ENCODE peak calls at places on chromosome 1, in ten cellular contexts. E is hepatocyte, K is brain microvascular endothelial cell, R is right atrium auricular region, U is lower lobe of right lung, V is neural progenitor cell, H is tibial artery, W is psoas muscle, D is left ventricle myocardium inferior, B is right lobe of liver. T is an unnamed sample. For H3K36me3, the result is how much of the 10 kb centered on the place peaks cover.

GRCh38 chr1:2021550-2021949 is 2.4 kb downstream of the GABRD start:
- DNase-seq in U (no peak), H (no peak), R (no peak), V (no peak), D (no peak), E (no peak), K (no peak), B (no peak), W (no peak), T (no peak)

GRCh38 chr1:66769512-66770229 is 17.4 kb downstream of the DYNLT5 start:
- DNase-seq in U (no peak), B (no peak), W (no peak), K (no peak), H (no peak), V (no peak), D (no peak), E (no peak), R (no peak), T (no peak)

GRCh38 chr1:61097326-61097725 is 15.0 kb downstream of the NFIA start:
- DNase-seq in H (no peak), U (no peak), B (no peak), V (no peak), D (no peak), R (no peak), K (peak), E (no peak), W (no peak), T (no peak)

GRCh38 chr1:172167801-172168596 is 252.5 kb upstream of the C1orf105 start:
- DNase-seq in E (no peak), W (no peak), K (peak), V (no peak), B (no peak), U (no peak), H (no peak), R (no peak), D (no peak), T (no peak)

GRCh38 chr1:230292739-230293720 is 133.1 kb downstream of the PGBD5 start:
- DNase-seq in E (no peak), D (no peak), V (peak), U (no peak), K (no peak), B (no peak), H (peak), R (no peak), W (peak), T (peak)

GRCh38 chr1:204711947-204712701 is 26.6 kb upstream of the LRRN2 start:
- DNase-seq in R (no peak), B (peak), W (peak), H (no peak), K (no peak), E (peak), D (peak), U (no peak), V (peak), T (no peak)

GRCh38 chr1:172764378-172764777 is 105.5 kb downstream of the FASLG start:
- DNase-seq in H (no peak), U (no peak), W (no peak), D (peak), R (no peak), V (no peak), E (no peak), B (peak), K (no peak), T (no peak)

GRCh38 chr1:116377564-116378529 is 4.8 kb downstream of the ATP1A1 start:
- DNase-seq in K (peak), R (peak), D (peak), W (peak), U (peak), B (peak), H (peak), V (no peak), E (peak), T (no peak)

GRCh38 chr1:156942176-156942575 is 21.7 kb downstream of the LRRC71 start:
- DNase-seq in W (peak), K (no peak), U (no peak), E (no peak), B (no peak), V (no peak), R (no peak), H (no peak), D (no peak), T (peak)

GRCh38 chr1:71222668-71223067 is 141.8 kb upstream of the ZRANB2 start:
- DNase-seq in D (no peak), U (no peak), B (no peak), V (no peak), H (no peak), W (no peak), K (no peak), R (no peak), E (no peak), T (no peak)

GRCh38 chr1:119646521-119647227 is 1.4 kb downstream of the ZNF697 start:
- DNase-seq in H (no peak), U (no peak), V (peak), R (no peak), E (peak), W (no peak), D (no peak), K (peak), B (no peak), T (no peak)

GRCh38 chr1:161159087-161159914 is at the start of gene USP21:
- DNase-seq in E (peak), B (peak), V (peak), W (peak), H (peak), D (peak), U (peak), K (peak), R (peak), T (peak)
- TF ChIP-seq CTCF in E (peak), B (no peak), V (peak), W (peak), H (no peak), D (peak), U (peak), K (peak), R (peak), T (peak)

DNA sequence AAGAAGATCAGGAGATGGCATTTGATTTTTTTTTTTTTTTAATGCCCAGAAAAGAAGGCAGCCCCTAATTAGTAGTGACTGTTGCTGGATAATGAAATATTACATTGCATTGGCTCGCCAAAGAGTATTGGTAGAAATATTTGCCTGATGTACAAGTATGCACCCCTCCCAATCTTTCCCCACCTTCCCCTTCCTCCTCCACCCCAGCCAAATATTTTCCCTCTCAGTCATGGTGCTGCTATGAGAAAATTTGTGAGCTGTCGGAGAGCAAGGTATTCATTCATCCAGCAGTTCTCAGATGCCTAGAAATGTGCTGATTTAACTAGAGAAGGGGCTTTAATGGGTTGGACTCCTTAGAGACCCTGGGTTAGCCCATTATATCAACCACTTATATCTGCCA is 50.5 kb upstream of the IKBKE start:
- DNase-seq in E (no peak), W (no peak), R (no peak), U (no peak), H (no peak), V (no peak), K (peak), D (no peak), B (no peak), T (no peak)
- H3K36me3 ChIP-seq in E (under half), W (under half), R (under half), U (half or more), H (half or more), V (under half), K (under half), D (under half), B (under half), T (under half)

GRCh38 chr1:231983266-231984193 is 356.9 kb downstream of the DISC1 start:
- DNase-seq in E (no peak), H (no peak), B (no peak), U (no peak), K (no peak), R (no peak), V (no peak), D (no peak), W (no peak), T (no peak)

GRCh38 chr1:231990388-231990787 is 363.8 kb downstream of the DISC1 start:
- DNase-seq in W (no peak), K (no peak), R (peak), H (no peak), E (no peak), D (no peak), U (no peak), V (no peak), B (no peak), T (no peak)

GRCh38 chr1:231986631-231987291 is 360.2 kb downstream of the DISC1 start:
- DNase-seq in D (no peak), K (peak), W (no peak), U (no peak), B (no peak), R (peak), V (peak), H (no peak), E (no peak), T (no peak)

GRCh38 chr1:231981675-231982074 is 355.1 kb downstream of the DISC1 start:
- DNase-seq in D (no peak), H (no peak), E (no peak), V (no peak), B (no peak), U (no peak), W (no peak), K (no peak), R (no peak), T (no peak)

DNA sequence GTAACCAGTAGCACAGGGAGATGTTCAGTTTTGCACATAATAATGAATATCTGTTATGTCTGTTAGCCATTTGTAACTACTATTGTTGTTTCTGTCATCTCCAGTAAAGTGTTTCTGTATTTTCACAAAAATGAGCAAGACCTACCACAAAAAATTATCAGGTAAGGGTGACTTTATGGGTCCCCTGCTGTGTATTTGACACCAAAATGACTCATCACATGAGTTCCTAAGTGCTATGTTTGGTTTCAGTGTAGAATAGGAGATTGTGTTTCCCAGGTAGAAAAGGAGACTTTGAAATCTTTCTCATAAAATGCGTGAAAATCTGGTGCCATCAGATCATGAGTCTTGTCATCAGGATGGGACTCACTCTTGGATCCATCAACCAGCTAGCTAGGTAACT is 359.0 kb downstream of the DISC1 start:
- DNase-seq in E (no peak), V (no peak), D (no peak), K (no peak), B (no peak), R (no peak), W (no peak), U (no peak), H (no peak), T (no peak)
- H3K27ac ChIP-seq in E (no peak), V (no peak), D (peak), K (no peak), B (no peak), R (no peak), W (no peak), U (no peak), H (no peak), T (no peak)

GRCh38 chr1:93813076-93813475 is 65.9 kb downstream of the DNTTIP2 start:
- DNase-seq in W (no peak), K (no peak), D (no peak), E (no peak), V (no peak), U (no peak), H (no peak), R (no peak), B (no peak), T (no peak)
- TF ChIP-seq CTCF in W (no peak), K (no peak), D (no peak), E (peak), V (no peak), U (no peak), H (no peak), R (no peak), B (no peak), T (no peak)

DNA sequence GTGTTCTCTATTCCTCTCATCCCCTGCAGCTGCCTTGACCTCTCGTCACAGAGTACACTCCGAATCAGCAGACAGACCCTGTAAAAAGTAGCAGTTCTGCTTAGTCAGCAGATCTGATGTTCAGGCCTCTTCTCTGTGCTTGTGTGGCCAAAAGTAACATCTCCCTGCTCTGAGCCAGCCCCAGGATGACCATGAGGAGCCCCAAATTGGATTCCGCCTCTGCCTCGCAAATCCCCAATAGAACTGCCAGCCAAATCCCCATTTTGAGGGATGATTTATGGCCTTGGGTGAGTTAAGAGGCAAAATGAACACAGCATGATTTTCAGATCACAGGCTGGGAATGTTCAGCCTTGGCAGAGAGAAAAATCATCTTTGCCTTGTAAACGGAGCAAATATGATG is 77.6 kb downstream of the MAN1C1 start:
- DNase-seq in B (no peak), E (peak), K (no peak), R (no peak), V (no peak), D (no peak), H (peak), U (no peak), W (no peak), T (no peak)
- H3K36me3 ChIP-seq in B (under half), E (under half), K (under half), R (under half), V (under half), D (under half), H (under half), U (under half), W (under half), T (under half)

GRCh38 chr1:165854101-165854845 is 26.9 kb downstream of the UCK2 start:
- DNase-seq in R (no peak), D (no peak), W (no peak), K (peak), U (no peak), H (no peak), B (no peak), V (peak), E (peak), T (no peak)
- H3K27ac ChIP-seq in R (no peak), D (no peak), W (peak), K (peak), U (no peak), H (no peak), B (no peak), V (no peak), E (peak), T (no peak)

DNA sequence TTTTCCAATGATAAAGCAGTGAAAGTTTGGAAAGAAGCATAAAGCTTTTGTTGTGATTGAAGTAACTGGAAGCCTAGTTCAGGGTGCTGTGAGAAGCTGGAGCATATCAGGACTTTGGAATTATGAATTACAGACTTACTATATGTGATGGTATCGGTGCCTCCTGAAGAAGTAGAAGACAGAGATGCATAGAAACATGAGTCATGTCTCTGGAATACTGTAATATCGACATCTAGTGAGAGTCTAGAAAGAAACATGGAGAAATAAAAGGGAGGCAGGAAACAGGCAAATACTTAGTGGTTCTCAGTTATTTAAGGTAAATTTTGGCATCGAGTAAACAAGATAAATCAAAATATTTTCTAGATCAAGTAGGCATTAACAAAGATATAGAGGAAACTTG is 103.0 kb downstream of the CAMTA1 start:
- DNase-seq in W (no peak), B (no peak), U (no peak), R (no peak), D (no peak), H (no peak), E (no peak), V (no peak), K (no peak), T (no peak)
- TF ChIP-seq CTCF in W (no peak), B (no peak), U (no peak), R (no peak), D (no peak), H (no peak), E (no peak), V (no peak), K (no peak), T (no peak)

GRCh38 chr1:39474810-39475209 is 16.6 kb upstream of the BMP8A start:
- DNase-seq in R (no peak), B (no peak), U (no peak), E (no peak), W (no peak), H (no peak), D (peak), V (no peak), K (no peak), T (no peak)
- H3K36me3 ChIP-seq in R (half or more), B (under half), U (half or more), E (under half), W (half or more), H (half or more), D (half or more), V (under half), K (half or more), T (half or more)

T was measured in upper lobe of right lung.